ENCODE peak calls at places on chromosomes 5 and 9, in ten cellular contexts. One of them, this sample, is unnamed.
A peak's percentile ranks its signal among the peaks of the same experiment; 100 is the strongest.

GRCh38 chr9:123327697-123328100 is 28.3 kb upstream of the CRB2 start:
- DNase-seq in caudate nucleus: no peak
- DNase-seq in RWPE1: peak; percentile 57
- DNase-seq in heart right ventricle: no peak
- DNase-seq in small intestine: peak; percentile 47
- DNase-seq in right cardiac atrium: no peak
- DNase-seq in transverse colon: peak; percentile 58
- DNase-seq in fibroblast of lung: no peak
- DNase-seq in dorsolateral prefrontal cortex: no peak
- DNase-seq in neural progenitor cell: no peak
- DNase-seq in this sample: no peak

GRCh38 chr5:126865299-126865698 is 88.4 kb downstream of the LMNB1 start:
- DNase-seq in caudate nucleus: no peak
- DNase-seq in RWPE1: peak; percentile 50
- DNase-seq in heart right ventricle: no peak
- DNase-seq in small intestine: no peak
- DNase-seq in right cardiac atrium: no peak
- DNase-seq in transverse colon: no peak
- DNase-seq in fibroblast of lung: peak; percentile 72
- DNase-seq in dorsolateral prefrontal cortex: no peak
- DNase-seq in neural progenitor cell: no peak
- DNase-seq in this sample: no peak

GRCh38 chr5:57082441-57083067 is 91.3 kb upstream of the GPBP1 start:
- DNase-seq in caudate nucleus: no peak
- DNase-seq in RWPE1: peak; percentile 57
- DNase-seq in heart right ventricle: no peak
- DNase-seq in small intestine: peak; percentile 80
- DNase-seq in right cardiac atrium: no peak
- DNase-seq in transverse colon: no peak
- DNase-seq in fibroblast of lung: peak; percentile 17
- DNase-seq in dorsolateral prefrontal cortex: no peak
- DNase-seq in neural progenitor cell: no peak
- DNase-seq in this sample: no peak

GRCh38 chr5:98787131-98787719 is 13.8 kb downstream of the RGMB start:
- DNase-seq in caudate nucleus: no peak
- DNase-seq in RWPE1: no peak
- DNase-seq in heart right ventricle: no peak
- DNase-seq in small intestine: peak; percentile 33
- DNase-seq in right cardiac atrium: no peak
- DNase-seq in transverse colon: no peak
- DNase-seq in fibroblast of lung: no peak
- DNase-seq in dorsolateral prefrontal cortex: no peak
- DNase-seq in neural progenitor cell: no peak
- DNase-seq in this sample: no peak

GRCh38 chr5:68450245-68450852 is 234.8 kb downstream of the PIK3R1 start:
- DNase-seq in caudate nucleus: no peak
- DNase-seq in RWPE1: peak; percentile 63
- DNase-seq in heart right ventricle: no peak
- DNase-seq in small intestine: no peak
- DNase-seq in right cardiac atrium: no peak
- DNase-seq in transverse colon: no peak
- DNase-seq in fibroblast of lung: peak; percentile 72
- DNase-seq in dorsolateral prefrontal cortex: no peak
- DNase-seq in neural progenitor cell: no peak
- DNase-seq in this sample: no peak

GRCh38 chr5:113546711-113547159 is 33.2 kb downstream of the YTHDC2 start:
- DNase-seq in caudate nucleus: no peak
- DNase-seq in RWPE1: peak; percentile 47
- DNase-seq in heart right ventricle: no peak
- DNase-seq in small intestine: peak; percentile 16
- DNase-seq in right cardiac atrium: no peak
- DNase-seq in transverse colon: no peak
- DNase-seq in fibroblast of lung: peak; percentile 66
- DNase-seq in dorsolateral prefrontal cortex: no peak
- DNase-seq in neural progenitor cell: no peak
- DNase-seq in this sample: no peak

GRCh38 chr5:172504736-172505402 is 50.5 kb upstream of the SH3PXD2B start:
- DNase-seq in caudate nucleus: no peak
- DNase-seq in RWPE1: no peak
- DNase-seq in heart right ventricle: peak; percentile 82
- DNase-seq in small intestine: no peak
- DNase-seq in right cardiac atrium: peak; percentile 82
- DNase-seq in transverse colon: peak; percentile 19
- DNase-seq in fibroblast of lung: peak; percentile 6
- DNase-seq in dorsolateral prefrontal cortex: peak; percentile 9
- DNase-seq in neural progenitor cell: no peak
- DNase-seq in this sample: peak; percentile 37

GRCh38 chr5:21152611-21153010 is 1164.6 kb upstream of the CDH18 start:
- DNase-seq in caudate nucleus: no peak
- DNase-seq in RWPE1: peak; percentile 87
- DNase-seq in heart right ventricle: no peak
- DNase-seq in small intestine: no peak
- DNase-seq in right cardiac atrium: no peak
- DNase-seq in transverse colon: no peak
- DNase-seq in fibroblast of lung: peak; percentile 92
- DNase-seq in dorsolateral prefrontal cortex: no peak
- DNase-seq in neural progenitor cell: no peak
- DNase-seq in this sample: no peak

GRCh38 chr5:27473300-27474053 is 435.1 kb upstream of the CDH9 start:
- DNase-seq in caudate nucleus: no peak
- DNase-seq in RWPE1: no peak
- DNase-seq in heart right ventricle: no peak
- DNase-seq in small intestine: no peak
- DNase-seq in right cardiac atrium: no peak
- DNase-seq in transverse colon: no peak
- DNase-seq in fibroblast of lung: no peak
- DNase-seq in dorsolateral prefrontal cortex: no peak
- DNase-seq in neural progenitor cell: peak; percentile 50
- DNase-seq in this sample: no peak

GRCh38 chr5:148452499-148453193 is 68.9 kb downstream of the FBXO38 start:
- DNase-seq in caudate nucleus: no peak
- DNase-seq in RWPE1: no peak
- DNase-seq in heart right ventricle: peak; percentile 58
- DNase-seq in small intestine: no peak
- DNase-seq in right cardiac atrium: peak; percentile 76
- DNase-seq in transverse colon: no peak
- DNase-seq in fibroblast of lung: no peak
- DNase-seq in dorsolateral prefrontal cortex: no peak
- DNase-seq in neural progenitor cell: no peak
- DNase-seq in this sample: no peak

GRCh38 chr5:132294728-132295504 is 722 bp downstream of the SLC22A4 start:
- DNase-seq in caudate nucleus: no peak
- DNase-seq in RWPE1: peak; percentile 93
- DNase-seq in heart right ventricle: peak; percentile 53
- DNase-seq in small intestine: peak; percentile 89
- DNase-seq in right cardiac atrium: peak; percentile 81
- DNase-seq in transverse colon: peak; percentile 80
- DNase-seq in fibroblast of lung: peak; percentile 63
- DNase-seq in dorsolateral prefrontal cortex: no peak
- DNase-seq in neural progenitor cell: peak; percentile 64
- DNase-seq in this sample: peak; percentile 96

GRCh38 chr5:168770036-168770498 is 190.9 kb upstream of the PANK3 start:
- DNase-seq in caudate nucleus: no peak
- DNase-seq in RWPE1: no peak
- DNase-seq in heart right ventricle: no peak
- DNase-seq in small intestine: no peak
- DNase-seq in right cardiac atrium: no peak
- DNase-seq in transverse colon: no peak
- DNase-seq in fibroblast of lung: no peak
- DNase-seq in dorsolateral prefrontal cortex: no peak
- DNase-seq in neural progenitor cell: peak; percentile 10
- DNase-seq in this sample: no peak

GRCh38 chr9:119868694-119869093 is 499.5 kb upstream of the BRINP1 start:
- DNase-seq in caudate nucleus: no peak
- DNase-seq in RWPE1: no peak
- DNase-seq in heart right ventricle: no peak
- DNase-seq in small intestine: no peak
- DNase-seq in right cardiac atrium: peak; percentile 36
- DNase-seq in transverse colon: peak; percentile 7
- DNase-seq in fibroblast of lung: no peak
- DNase-seq in dorsolateral prefrontal cortex: no peak
- DNase-seq in neural progenitor cell: no peak
- DNase-seq in this sample: no peak

GRCh38 chr5:159038907-159039306 is 60.8 kb downstream of the EBF1 start:
- DNase-seq in caudate nucleus: no peak
- DNase-seq in RWPE1: no peak
- DNase-seq in heart right ventricle: no peak
- DNase-seq in small intestine: no peak
- DNase-seq in right cardiac atrium: no peak
- DNase-seq in transverse colon: no peak
- DNase-seq in fibroblast of lung: peak; percentile 93
- DNase-seq in dorsolateral prefrontal cortex: no peak
- DNase-seq in neural progenitor cell: no peak
- DNase-seq in this sample: no peak

GRCh38 chr9:6383551-6384225 is 29.3 kb upstream of the UHRF2 start:
- DNase-seq in caudate nucleus: no peak
- DNase-seq in RWPE1: no peak
- DNase-seq in heart right ventricle: no peak
- DNase-seq in small intestine: no peak
- DNase-seq in right cardiac atrium: peak; percentile 46
- DNase-seq in transverse colon: no peak
- DNase-seq in fibroblast of lung: peak; percentile 88
- DNase-seq in dorsolateral prefrontal cortex: no peak
- DNase-seq in neural progenitor cell: no peak
- DNase-seq in this sample: no peak

GRCh38 chr5:107875834-107876233 is 205.1 kb upstream of the EFNA5 start:
- DNase-seq in caudate nucleus: no peak
- DNase-seq in RWPE1: peak; percentile 20
- DNase-seq in heart right ventricle: no peak
- DNase-seq in small intestine: no peak
- DNase-seq in right cardiac atrium: no peak
- DNase-seq in transverse colon: no peak
- DNase-seq in fibroblast of lung: peak; percentile 76
- DNase-seq in dorsolateral prefrontal cortex: no peak
- DNase-seq in neural progenitor cell: no peak
- DNase-seq in this sample: no peak

GRCh38 chr9:98958271-98958989 is 14.7 kb downstream of the COL15A1 start:
- DNase-seq in caudate nucleus: no peak
- DNase-seq in RWPE1: no peak
- DNase-seq in heart right ventricle: no peak
- DNase-seq in small intestine: no peak
- DNase-seq in right cardiac atrium: peak; percentile 48
- DNase-seq in transverse colon: no peak
- DNase-seq in fibroblast of lung: peak; percentile 96
- DNase-seq in dorsolateral prefrontal cortex: no peak
- DNase-seq in neural progenitor cell: no peak
- DNase-seq in this sample: no peak

GRCh38 chr5:76714771-76715483 is 999 bp upstream of the F2R start:
- DNase-seq in caudate nucleus: no peak
- DNase-seq in RWPE1: no peak
- DNase-seq in heart right ventricle: peak; percentile 27
- DNase-seq in small intestine: no peak
- DNase-seq in right cardiac atrium: peak; percentile 61
- DNase-seq in transverse colon: peak; percentile 21
- DNase-seq in fibroblast of lung: no peak
- DNase-seq in dorsolateral prefrontal cortex: no peak
- DNase-seq in neural progenitor cell: peak; percentile 60
- DNase-seq in this sample: no peak

GRCh38 chr9:128192601-128193371 is 1.4 kb upstream of the CIZ1 start:
- DNase-seq in caudate nucleus: peak; percentile 10
- DNase-seq in RWPE1: peak; percentile 94
- DNase-seq in heart right ventricle: peak; percentile 75
- DNase-seq in small intestine: peak; percentile 97
- DNase-seq in right cardiac atrium: peak; percentile 89
- DNase-seq in transverse colon: peak; percentile 92
- DNase-seq in fibroblast of lung: peak; percentile 90
- DNase-seq in dorsolateral prefrontal cortex: peak; percentile 88
- DNase-seq in neural progenitor cell: no peak
- DNase-seq in this sample: peak; percentile 89

GRCh38 chr9:79233542-79233941 is 338.2 kb upstream of the TLE4 start:
- DNase-seq in caudate nucleus: no peak
- DNase-seq in RWPE1: peak; percentile 22
- DNase-seq in heart right ventricle: no peak
- DNase-seq in small intestine: no peak
- DNase-seq in right cardiac atrium: no peak
- DNase-seq in transverse colon: no peak
- DNase-seq in fibroblast of lung: peak; percentile 53
- DNase-seq in dorsolateral prefrontal cortex: no peak
- DNase-seq in neural progenitor cell: peak; percentile 24
- DNase-seq in this sample: no peak

GRCh38 chr5:108557686-108558085 is 175.8 kb upstream of the FBXL17 start:
- DNase-seq in caudate nucleus: no peak
- DNase-seq in RWPE1: no peak
- DNase-seq in heart right ventricle: no peak
- DNase-seq in small intestine: no peak
- DNase-seq in right cardiac atrium: no peak
- DNase-seq in transverse colon: no peak
- DNase-seq in fibroblast of lung: no peak
- DNase-seq in dorsolateral prefrontal cortex: no peak
- DNase-seq in neural progenitor cell: no peak
- DNase-seq in this sample: no peak

GRCh38 chr9:94084314-94084713 is at the start of gene PTPDC1:
- DNase-seq in caudate nucleus: peak; percentile 47
- DNase-seq in RWPE1: peak; percentile 73
- DNase-seq in heart right ventricle: peak; percentile 54
- DNase-seq in small intestine: no peak
- DNase-seq in right cardiac atrium: no peak
- DNase-seq in transverse colon: no peak
- DNase-seq in fibroblast of lung: peak; percentile 92
- DNase-seq in dorsolateral prefrontal cortex: peak; percentile 76
- DNase-seq in neural progenitor cell: peak; percentile 78
- DNase-seq in this sample: no peak
- H3K27ac ChIP-seq in caudate nucleus: peak within 1 kb of the TSS; percentile 78
- H3K27ac ChIP-seq in RWPE1: peak within 1 kb of the TSS; percentile 39
- H3K27ac ChIP-seq in heart right ventricle: peak within 1 kb of the TSS; percentile 55
- H3K27ac ChIP-seq in small intestine: no peak within 1 kb of the TSS
- H3K27ac ChIP-seq in right cardiac atrium: no peak within 1 kb of the TSS
- H3K27ac ChIP-seq in transverse colon: no peak within 1 kb of the TSS
- H3K27ac ChIP-seq in fibroblast of lung: no peak within 1 kb of the TSS
- H3K27ac ChIP-seq in dorsolateral prefrontal cortex: peak within 1 kb of the TSS; percentile 73
- H3K27ac ChIP-seq in neural progenitor cell: no peak within 1 kb of the TSS
- H3K27ac ChIP-seq in this sample: no peak within 1 kb of the TSS

GRCh38 chr5:54859321-54859720 is 126.1 kb downstream of the ESM1 start:
- DNase-seq in caudate nucleus: no peak
- DNase-seq in RWPE1: no peak
- DNase-seq in heart right ventricle: no peak
- DNase-seq in small intestine: no peak
- DNase-seq in right cardiac atrium: no peak
- DNase-seq in transverse colon: no peak
- DNase-seq in fibroblast of lung: no peak
- DNase-seq in dorsolateral prefrontal cortex: no peak
- DNase-seq in neural progenitor cell: no peak
- DNase-seq in this sample: no peak
- H3K27ac ChIP-seq in caudate nucleus: no peak overlapping the region
- H3K27ac ChIP-seq in RWPE1: no peak overlapping the region
- H3K27ac ChIP-seq in heart right ventricle: no peak overlapping the region
- H3K27ac ChIP-seq in small intestine: no peak overlapping the region
- H3K27ac ChIP-seq in right cardiac atrium: no peak overlapping the region
- H3K27ac ChIP-seq in transverse colon: no peak overlapping the region
- H3K27ac ChIP-seq in fibroblast of lung: no peak overlapping the region
- H3K27ac ChIP-seq in dorsolateral prefrontal cortex: no peak overlapping the region
- H3K27ac ChIP-seq in neural progenitor cell: no peak overlapping the region
- H3K27ac ChIP-seq in this sample: no peak overlapping the region

GRCh38 chr5:145835839-145836222 is 689 bp upstream of the PRELID2 start:
- DNase-seq in caudate nucleus: no peak
- DNase-seq in RWPE1: no peak
- DNase-seq in heart right ventricle: no peak
- DNase-seq in small intestine: no peak
- DNase-seq in right cardiac atrium: no peak
- DNase-seq in transverse colon: peak; percentile 21
- DNase-seq in fibroblast of lung: no peak
- DNase-seq in dorsolateral prefrontal cortex: no peak
- DNase-seq in neural progenitor cell: peak; percentile 13
- DNase-seq in this sample: no peak
- H3K27ac ChIP-seq in caudate nucleus: no peak overlapping the region
- H3K27ac ChIP-seq in RWPE1: peak overlapping the region; percentile 75
- H3K27ac ChIP-seq in heart right ventricle: peak overlapping the region; percentile 36
- H3K27ac ChIP-seq in small intestine: peak overlapping the region; percentile 69
- H3K27ac ChIP-seq in right cardiac atrium: peak overlapping the region; percentile 16
- H3K27ac ChIP-seq in transverse colon: peak overlapping the region; percentile 88
- H3K27ac ChIP-seq in fibroblast of lung: peak overlapping the region; percentile 53
- H3K27ac ChIP-seq in dorsolateral prefrontal cortex: peak overlapping the region; percentile 40
- H3K27ac ChIP-seq in neural progenitor cell: no peak overlapping the region
- H3K27ac ChIP-seq in this sample: peak overlapping the region; percentile 11

GRCh38 chr9:110123364-110124095 is 84.4 kb downstream of the C9orf152 start:
- DNase-seq in caudate nucleus: no peak
- DNase-seq in RWPE1: no peak
- DNase-seq in heart right ventricle: no peak
- DNase-seq in small intestine: no peak
- DNase-seq in right cardiac atrium: no peak
- DNase-seq in transverse colon: no peak
- DNase-seq in fibroblast of lung: peak; percentile 58
- DNase-seq in dorsolateral prefrontal cortex: no peak
- DNase-seq in neural progenitor cell: no peak
- DNase-seq in this sample: no peak
- H3K27ac ChIP-seq in caudate nucleus: no peak overlapping the region
- H3K27ac ChIP-seq in RWPE1: no peak overlapping the region
- H3K27ac ChIP-seq in heart right ventricle: no peak overlapping the region
- H3K27ac ChIP-seq in small intestine: no peak overlapping the region
- H3K27ac ChIP-seq in right cardiac atrium: no peak overlapping the region
- H3K27ac ChIP-seq in transverse colon: peak overlapping the region; percentile 87
- H3K27ac ChIP-seq in fibroblast of lung: peak overlapping the region; percentile 93
- H3K27ac ChIP-seq in dorsolateral prefrontal cortex: no peak overlapping the region
- H3K27ac ChIP-seq in neural progenitor cell: no peak overlapping the region
- H3K27ac ChIP-seq in this sample: peak overlapping the region; percentile 14